ENCODE peak calls at places on chromosomes 1 and 21, in six cellular contexts. P is neuronal stem cell, Y is fibroblast of lung, T is lung, X is activated T-cell treated with anti-CD3 and anti-CD28 coated beads for 48 hours, U is right lobe of liver. I is an unnamed sample.

GRCh38 chr1:28036431-28036830 is 52.0 kb downstream of the EYA3 start:
- DNase-seq in P (no peak), Y (no peak), T (no peak), X (no peak), U (no peak), I (no peak)

GRCh38 chr21:42818328-42818749 is 61.0 kb downstream of the WDR4 start:
- DNase-seq in P (no peak), Y (peak; percentile 36), T (peak; percentile 63), X (no peak), U (peak; percentile 74), I (peak; percentile 53)

GRCh38 chr1:43267291-43267805 is 2.4 kb upstream of the TMEM125 start:
- DNase-seq in P (no peak), Y (peak; percentile 75), T (peak; percentile 65), X (no peak), U (no peak), I (no peak)

GRCh38 chr1:30778156-30778978 is 20.8 kb upstream of the LAPTM5 start:
- DNase-seq in P (no peak), Y (peak; percentile 96), T (no peak), X (no peak), U (no peak), I (no peak)

GRCh38 chr1:153697873-153698647 is 19.6 kb downstream of the NPR1 start:
- DNase-seq in P (no peak), Y (peak; percentile 53), T (peak; percentile 56), X (no peak), U (peak; percentile 53), I (no peak)

GRCh38 chr21:45534591-45535331 is 7.5 kb downstream of the SLC19A1 start:
- DNase-seq in P (no peak), Y (peak; percentile 11), T (no peak), X (no peak), U (peak; percentile 99), I (no peak)

GRCh38 chr1:235327559-235328270 is at the start of gene ARID4B:
- DNase-seq in P (no peak), Y (no peak), T (no peak), X (peak; percentile 62), U (peak; percentile 86), I (peak; percentile 37)

GRCh38 chr1:47651311-47652089 is 213.7 kb downstream of the FOXD2 start:
- DNase-seq in P (no peak), Y (no peak), T (no peak), X (no peak), U (peak; percentile 33), I (no peak)

GRCh38 chr1:234666206-234666605 is 56.2 kb upstream of the IRF2BP2 start:
- DNase-seq in P (no peak), Y (peak; percentile 66), T (no peak), X (no peak), U (no peak), I (no peak)

GRCh38 chr1:169148472-169149252 is 42.2 kb downstream of the ATP1B1 start:
- DNase-seq in P (no peak), Y (no peak), T (no peak), X (no peak), U (peak; percentile 75), I (no peak)

GRCh38 chr1:81547261-81547911 is 253.3 kb upstream of the ADGRL2 start:
- DNase-seq in P (peak; percentile 38), Y (no peak), T (no peak), X (no peak), U (no peak), I (no peak)

GRCh38 chr21:31180256-31181088 is 142.2 kb upstream of the KRTAP19-8 start:
- DNase-seq in P (no peak), Y (peak; percentile 25), T (no peak), X (no peak), U (no peak), I (no peak)

GRCh38 chr1:115118596-115118995 is 29.3 kb upstream of the TSPAN2 start:
- DNase-seq in P (no peak), Y (peak; percentile 51), T (no peak), X (no peak), U (no peak), I (no peak)

GRCh38 chr1:204837440-204838084 is 33.1 kb upstream of the NFASC start:
- DNase-seq in P (peak; percentile 79), Y (peak; percentile 63), T (no peak), X (peak; percentile 6), U (no peak), I (peak; percentile 25)

GRCh38 chr21:45887121-45887611 is 94.4 kb upstream of the COL6A1 start:
- DNase-seq in P (no peak), Y (peak; percentile 30), T (no peak), X (no peak), U (no peak), I (no peak)

GRCh38 chr1:167599839-167600581 is 30.0 kb upstream of the RCSD1 start:
- DNase-seq in P (no peak), Y (peak; percentile 55), T (peak; percentile 47), X (peak; percentile 10), U (peak; percentile 68), I (no peak)

GRCh38 chr1:53771648-53772047 is 32.7 kb upstream of the GLIS1 start:
- DNase-seq in P (no peak), Y (peak; percentile 83), T (no peak), X (no peak), U (no peak), I (no peak)

GRCh38 chr1:110585426-110585825 is 20.7 kb downstream of the KCNA2 start:
- DNase-seq in P (no peak), Y (no peak), T (no peak), X (no peak), U (no peak), I (no peak)

GRCh38 chr1:117093091-117093534 is 28.4 kb downstream of the TRIM45 start:
- DNase-seq in P (peak; percentile 23), Y (peak; percentile 100), T (no peak), X (no peak), U (no peak), I (no peak)

GRCh38 chr1:232335751-232336274 is 294.1 kb downstream of the SIPA1L2 start:
- DNase-seq in P (no peak), Y (no peak), T (no peak), X (no peak), U (no peak), I (no peak)

GRCh38 chr1:164524810-164525209 is 34.2 kb upstream of the PBX1 start:
- DNase-seq in P (no peak), Y (peak; percentile 71), T (no peak), X (no peak), U (no peak), I (no peak)

GRCh38 chr1:54772951-54773350 is 8.6 kb upstream of the PARS2 start:
- DNase-seq in P (no peak), Y (no peak), T (no peak), X (no peak), U (no peak), I (no peak)

GRCh38 chr1:101745549-101745948 is 251.2 kb downstream of the OLFM3 start:
- DNase-seq in P (no peak), Y (no peak), T (no peak), X (no peak), U (no peak), I (no peak)

GRCh38 chr1:22257286-22258275 is 114.7 kb upstream of the WNT4 start:
- DNase-seq in P (no peak), Y (no peak), T (peak; percentile 41), X (no peak), U (peak; percentile 58), I (no peak)

GRCh38 chr1:15742339-15742801 is at the start of gene TMEM82:
- DNase-seq in P (no peak), Y (no peak), T (no peak), X (no peak), U (peak; percentile 91), I (no peak)

GRCh38 chr1:202968895-202969295 is 1.8 kb upstream of the CYB5R1 start:
- DNase-seq in P (peak; percentile 36), Y (peak; percentile 56), T (peak; percentile 56), X (peak; percentile 13), U (peak; percentile 60), I (no peak)

GRCh38 chr21:34243562-34243961 is 120.2 kb upstream of the KCNE2 start:
- DNase-seq in P (no peak), Y (peak; percentile 1), T (peak; percentile 29), X (no peak), U (peak; percentile 59), I (peak; percentile 9)

GRCh38 chr1:238767321-238767720 is 619.0 kb upstream of the CHRM3 start:
- DNase-seq in P (no peak), Y (no peak), T (no peak), X (no peak), U (no peak), I (no peak)

GRCh38 chr1:99598738-99599411 is 47.0 kb upstream of the PALMD start:
- DNase-seq in P (no peak), Y (peak; percentile 53), T (no peak), X (no peak), U (no peak), I (no peak)

GRCh38 chr1:115306146-115306545 is 31.9 kb downstream of the NGF start:
- DNase-seq in P (no peak), Y (no peak), T (no peak), X (no peak), U (no peak), I (no peak)

GRCh38 chr1:5722635-5723157 is 269.5 kb downstream of the NPHP4 start:
- DNase-seq in P (no peak), Y (no peak), T (no peak), X (no peak), U (peak; percentile 28), I (no peak)

GRCh38 chr1:8847990-8848389 is 30.5 kb downstream of the ENO1 start:
- DNase-seq in P (no peak), Y (no peak), T (no peak), X (no peak), U (peak; percentile 68), I (no peak)

I was measured in stimulated activated CD4-positive, alpha-beta T cell treated with anti-CD3 and anti-CD28 coated beads, Interleukin-2, amount 100 ng/mL, for 48 hours.